ENCODE peak calls at places on chromosomes 4 and X, in nine cellular contexts. W is A673; L is WERI-Rb-1; K is dorsolateral prefrontal cortex; H is astrocyte of the spinal cord; T is CD8-positive, alpha-beta T cell; J is cardiac fibroblast; B is heart right ventricle; N is mesendoderm. G is an unnamed sample.

GRCh38 chrX:18640686-18641085 is 31.2 kb downstream of the RS1 start:
- DNase-seq in N (peak), K (no peak), W (no peak), B (no peak), L (peak), T (peak), H (no peak), J (no peak), G (peak)

GRCh38 chr4:148173397-148174017 is 268.7 kb downstream of the NR3C2 start:
- DNase-seq in B (no peak), K (no peak), L (no peak), N (no peak), W (peak), J (peak), T (no peak), H (peak), G (no peak)

GRCh38 chr4:140315032-140315826 is 58.2 kb upstream of the SCOC start:
- DNase-seq in N (no peak), J (no peak), W (no peak), B (no peak), T (no peak), K (no peak), H (no peak), L (no peak), G (no peak)

GRCh38 chr4:124105212-124105611 is 607.3 kb downstream of the ANKRD50 start:
- DNase-seq in K (no peak), L (no peak), N (peak), T (no peak), H (no peak), W (no peak), B (no peak), J (peak), G (no peak)

GRCh38 chr4:73832651-73833237 is 3.7 kb upstream of the CXCL6 start:
- DNase-seq in B (no peak), K (no peak), T (no peak), W (no peak), L (no peak), J (peak), H (peak), N (no peak), G (no peak)

GRCh38 chr4:8414377-8414776 is 26.1 kb downstream of the ACOX3 start:
- DNase-seq in N (no peak), W (no peak), H (no peak), T (no peak), B (no peak), L (no peak), J (no peak), K (no peak), G (no peak)

GRCh38 chr4:158649111-158649680 is 22.5 kb downstream of the C4orf46 start:
- DNase-seq in J (no peak), W (no peak), T (no peak), B (no peak), N (no peak), H (no peak), K (no peak), L (no peak), G (no peak)

GRCh38 chr4:122458625-122459024 is 2.1 kb upstream of the IL2 start:
- DNase-seq in H (peak), K (no peak), T (no peak), L (no peak), N (peak), W (no peak), B (no peak), J (peak), G (no peak)

GRCh38 chr4:81963506-81964020 is 410.2 kb downstream of the HNRNPD start:
- DNase-seq in J (no peak), L (no peak), H (no peak), B (no peak), K (no peak), T (no peak), N (peak), W (no peak), G (peak)

GRCh38 chr4:111108138-111108537 is 485.3 kb upstream of the PITX2 start:
- DNase-seq in N (peak), T (no peak), J (no peak), H (no peak), L (no peak), K (no peak), B (no peak), W (no peak), G (no peak)

GRCh38 chr4:90209922-90210321 is 82.7 kb downstream of the CCSER1 start:
- DNase-seq in B (no peak), T (no peak), N (no peak), W (no peak), L (no peak), K (no peak), J (no peak), H (no peak), G (no peak)

GRCh38 chr4:186249785-186250739 is 15.9 kb upstream of the F11 start:
- DNase-seq in N (peak), W (no peak), L (no peak), B (no peak), T (no peak), H (no peak), K (no peak), J (peak), G (peak)

GRCh38 chrX:85109235-85109634 is 105.6 kb downstream of the APOOL start:
- DNase-seq in N (peak), B (no peak), L (peak), T (no peak), H (no peak), K (no peak), W (peak), J (peak), G (peak)

GRCh38 chr4:22884157-22884556 is 191.4 kb downstream of the GBA3 start:
- DNase-seq in T (no peak), H (no peak), B (no peak), N (peak), J (no peak), K (no peak), L (no peak), W (no peak), G (no peak)

GRCh38 chr4:29467044-29467717 is 1253.0 kb upstream of the PCDH7 start:
- DNase-seq in B (no peak), L (no peak), N (peak), H (no peak), K (no peak), T (no peak), J (no peak), W (no peak), G (no peak)

GRCh38 chrX:142068365-142068764 is 136.7 kb downstream of the MAGEC2 start:
- DNase-seq in T (no peak), W (no peak), K (no peak), B (no peak), J (peak), N (no peak), H (no peak), L (no peak), G (no peak)

GRCh38 chrX:134780908-134781307 is 122.6 kb upstream of the PLAC1 start:
- DNase-seq in N (no peak), H (no peak), J (no peak), T (no peak), W (no peak), K (no peak), L (no peak), B (no peak), G (no peak)

GRCh38 chr4:53012738-53013137 is 150.6 kb downstream of the RASL11B start:
- DNase-seq in K (no peak), J (peak), B (no peak), N (no peak), T (no peak), W (peak), L (no peak), H (peak), G (no peak)

GRCh38 chr4:88613417-88613875 is 21.2 kb downstream of the HERC3 start:
- DNase-seq in N (no peak), W (peak), H (peak), J (peak), B (no peak), K (no peak), T (peak), L (no peak), G (no peak)

GRCh38 chrX:23554304-23554703 is 113.0 kb upstream of the PRDX4 start:
- DNase-seq in B (no peak), J (peak), K (no peak), T (no peak), N (peak), L (no peak), W (peak), H (peak), G (peak)

GRCh38 chrX:88937616-88938015 is 190.6 kb downstream of the CPXCR1 start:
- DNase-seq in J (no peak), T (no peak), H (no peak), B (no peak), K (no peak), L (no peak), N (no peak), W (no peak), G (no peak)

GRCh38 chrX:53135581-53135980 is 41.6 kb downstream of the KANTR start:
- DNase-seq in B (no peak), W (no peak), J (no peak), K (no peak), T (no peak), H (no peak), N (no peak), L (no peak), G (no peak)

GRCh38 chrX:43971966-43972961 is 926 bp downstream of the NDP start:
- DNase-seq in L (no peak), J (peak), T (no peak), H (peak), B (no peak), W (no peak), N (no peak), K (no peak), G (no peak)

GRCh38 chr4:95363579-95363965 is 185.2 kb downstream of the UNC5C start:
- DNase-seq in H (no peak), K (no peak), L (no peak), T (no peak), B (no peak), N (no peak), W (no peak), J (no peak), G (no peak)

GRCh38 chr4:169484485-169484884 is 127.9 kb downstream of the NEK1 start:
- DNase-seq in N (peak), T (no peak), B (no peak), W (no peak), K (no peak), J (peak), H (peak), L (no peak), G (no peak)

GRCh38 chr4:48761286-48761685 is 18.8 kb downstream of the FRYL start:
- DNase-seq in T (no peak), H (no peak), N (no peak), W (no peak), K (no peak), B (no peak), J (no peak), L (no peak), G (no peak)

GRCh38 chr4:76979236-76979635 is 29.7 kb downstream of the SEPTIN11 start:
- DNase-seq in W (no peak), B (no peak), T (no peak), L (no peak), J (no peak), K (no peak), N (no peak), H (no peak), G (no peak)

GRCh38 chr4:136634121-136634520 is 898.2 kb downstream of the PCDH18 start:
- DNase-seq in B (no peak), K (no peak), H (no peak), N (peak), T (no peak), W (no peak), J (no peak), L (no peak), G (no peak)

GRCh38 chr4:117429506-117429905 is 344.1 kb upstream of the TRAM1L1 start:
- DNase-seq in T (no peak), W (no peak), J (no peak), K (no peak), H (no peak), B (no peak), L (no peak), N (no peak), G (no peak)

GRCh38 chrX:103503163-103503852 is 16.0 kb downstream of the RAB40A start:
- DNase-seq in W (no peak), H (peak), N (no peak), B (no peak), T (no peak), J (peak), L (no peak), K (no peak), G (no peak)

GRCh38 chrX:10032147-10032546 is 65.0 kb downstream of the CLDN34 start:
- DNase-seq in K (no peak), H (no peak), J (no peak), N (no peak), W (no peak), B (no peak), T (no peak), L (no peak), G (no peak)

GRCh38 chrX:2441466-2441865 is 59.3 kb downstream of the DHRSX start:
- DNase-seq in W (no peak), T (no peak), B (no peak), H (no peak), K (no peak), L (no peak), N (no peak), J (no peak), G (no peak)

GRCh38 chr4:168993724-168994510 is 16.1 kb downstream of the CBR4 start:
- DNase-seq in K (no peak), H (peak), L (peak), B (no peak), N (peak), T (no peak), J (peak), W (no peak), G (no peak)

GRCh38 chr4:33954759-33955158 is 2289.6 kb downstream of the ARAP2 start:
- DNase-seq in L (no peak), J (no peak), B (no peak), H (no peak), K (no peak), T (no peak), N (no peak), W (no peak), G (no peak)

GRCh38 chrX:153792368-153792767 is 1.8 kb downstream of the IDH3G start:
- DNase-seq in L (no peak), J (no peak), T (no peak), K (no peak), W (no peak), H (no peak), N (no peak), B (no peak), G (no peak)

GRCh38 chr4:156201050-156201449 is 247.4 kb upstream of the CTSO start:
- DNase-seq in J (no peak), K (no peak), T (no peak), W (no peak), H (no peak), N (no peak), B (no peak), L (no peak), G (no peak)

GRCh38 chrX:47748576-47748975 is 88.1 kb upstream of the ZNF81 start:
- DNase-seq in L (no peak), J (peak), W (peak), B (no peak), H (no peak), T (no peak), N (no peak), K (no peak), G (no peak)

GRCh38 chrX:49041683-49042529 is 1.3 kb downstream of the TFE3 start:
- DNase-seq in H (peak), K (no peak), W (peak), T (no peak), J (peak), N (peak), B (peak), L (peak), G (peak)

GRCh38 chrX:49042581-49043219 is 457 bp downstream of the TFE3 start:
- DNase-seq in J (peak), K (no peak), B (no peak), N (no peak), H (no peak), L (no peak), W (no peak), T (no peak), G (no peak)

GRCh38 chrX:49039598-49040375 is 3.4 kb downstream of the TFE3 start:
- DNase-seq in B (peak), H (peak), L (peak), T (peak), J (peak), K (peak), N (peak), W (peak), G (peak)

GRCh38 chrX:49037883-49038475 is 5.2 kb downstream of the TFE3 start:
- DNase-seq in K (no peak), J (peak), T (no peak), W (no peak), B (no peak), N (no peak), L (no peak), H (peak), G (peak)

GRCh38 chrX:49040376-49040955 is 2.7 kb downstream of the TFE3 start:
- DNase-seq in J (peak), B (no peak), L (no peak), N (no peak), K (no peak), H (peak), T (no peak), W (peak), G (peak)
- H3K4me3 ChIP-seq in J (peak), B (peak), L (no peak), N (no peak), K (peak), H (peak), T (no peak), W (peak), G (peak)

GRCh38 chrX:148424570-148424969 is 75.8 kb upstream of the AFF2 start:
- DNase-seq in H (no peak), K (no peak), B (no peak), W (no peak), J (no peak), T (no peak), N (no peak), L (no peak), G (no peak)

GRCh38 chrX:148422531-148422930 is 77.9 kb upstream of the AFF2 start:
- DNase-seq in T (no peak), N (no peak), H (peak), L (no peak), J (peak), K (no peak), W (no peak), B (no peak), G (no peak)

GRCh38 chrX:148426467-148426866 is 74.0 kb upstream of the AFF2 start:
- DNase-seq in N (no peak), L (no peak), T (no peak), K (no peak), J (no peak), B (no peak), H (no peak), W (no peak), G (no peak)
- H3K4me3 ChIP-seq in N (no peak), L (no peak), T (no peak), K (no peak), J (no peak), B (no peak), H (no peak), W (no peak), G (no peak)

GRCh38 chr4:82968972-82969371 is 41.7 kb downstream of the LIN54 start:
- DNase-seq in J (no peak), K (no peak), L (peak), W (no peak), H (no peak), B (no peak), T (no peak), N (no peak), G (no peak)

GRCh38 chr4:82965763-82966162 is 44.9 kb downstream of the LIN54 start:
- DNase-seq in T (no peak), H (no peak), W (no peak), K (no peak), B (no peak), L (no peak), J (no peak), N (no peak), G (no peak)

DNA sequence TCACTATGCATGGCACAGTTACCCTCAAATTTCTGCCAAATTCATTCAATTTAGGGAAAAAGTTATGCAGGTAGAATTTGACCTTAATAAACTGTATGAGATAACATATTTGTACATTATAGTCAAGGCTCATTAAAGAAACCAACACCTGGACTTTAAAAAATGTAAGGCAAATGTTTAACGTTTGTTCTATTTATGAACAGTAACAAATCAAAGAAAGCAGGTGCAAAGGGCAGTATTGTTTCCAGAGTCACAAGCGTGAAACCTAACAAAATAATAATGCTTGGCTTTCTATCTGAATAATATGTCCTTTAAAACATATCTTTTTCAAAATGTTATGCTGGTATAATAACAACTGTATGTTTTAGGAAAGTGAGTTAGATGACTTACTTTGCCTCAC is 41.2 kb downstream of the LIN54 start:
- DNase-seq in T (no peak), H (no peak), L (no peak), W (no peak), J (no peak), K (no peak), B (no peak), N (no peak), G (no peak)
- H3K4me3 ChIP-seq in T (no peak), H (no peak), L (no peak), W (no peak), J (no peak), K (no peak), B (no peak), N (no peak), G (no peak)

GRCh38 chr4:127967141-127967775 is 2.1 kb downstream of the ABHD18 start:
- DNase-seq in L (no peak), W (no peak), H (no peak), J (no peak), K (no peak), B (no peak), T (no peak), N (no peak), G (no peak)

GRCh38 chr4:127965803-127966175 is 583 bp downstream of the ABHD18 start:
- DNase-seq in T (peak), H (no peak), W (peak), N (peak), K (peak), B (peak), J (peak), L (peak), G (peak)

GRCh38 chr4:127965062-127965802 is at the start of the genes ABHD18 and MFSD8:
- DNase-seq in B (peak), J (peak), N (peak), T (peak), H (peak), L (peak), W (peak), K (peak), G (peak)

DNA sequence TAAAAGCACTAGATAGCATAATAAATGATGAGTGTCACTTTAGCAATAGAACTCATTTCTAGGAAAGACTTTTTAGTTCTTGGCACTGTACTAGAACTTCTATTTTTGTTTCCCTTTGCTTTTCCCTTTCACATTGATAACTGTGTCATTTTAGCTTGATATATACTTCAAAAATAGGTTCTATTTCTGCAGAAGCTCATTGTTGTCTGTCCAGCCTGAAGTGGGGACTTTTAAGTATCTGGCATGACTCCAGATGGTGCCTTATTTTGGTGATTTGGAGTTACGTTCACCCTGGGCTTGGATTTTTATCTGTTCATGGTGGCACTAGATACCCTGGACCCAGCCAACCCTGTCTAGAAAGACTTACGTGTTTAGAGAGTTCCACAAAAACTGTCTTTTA is 3.4 kb downstream of the ABHD18 start:
- DNase-seq in H (no peak), B (peak), K (no peak), L (no peak), J (no peak), T (no peak), N (no peak), W (no peak), G (no peak)
- H3K4me3 ChIP-seq in H (no peak), B (no peak), K (no peak), L (no peak), J (no peak), T (no peak), N (no peak), W (no peak), G (no peak)

G was measured in H7.